ENCODE peak calls at places on chromosomes 4 and X, in eight cellular contexts. T is HCT116; S is heart left ventricle; N is psoas muscle; M is lung; G is foreskin keratinocyte; L is CD8-positive, alpha-beta T cell; J is Panc1. W is an unnamed sample.

GRCh38 chr4:183636488-183636887 is 22.5 kb downstream of the RWDD4 start:
- ATAC-seq in T (no peak), S (no peak), N (no peak), M (no peak), G (no peak), L (no peak), J (peak; percentile 78), W (no peak)

GRCh38 chr4:26723216-26723615 is 137.4 kb upstream of the STIM2 start:
- ATAC-seq in T (no peak), S (no peak), N (no peak), M (no peak), G (no peak), L (no peak), J (no peak), W (no peak)

GRCh38 chrX:1325515-1326116 is 11.0 kb upstream of the IL3RA start:
- ATAC-seq in T (no peak), S (no peak), N (no peak), M (no peak), G (no peak), L (no peak), J (no peak), W (no peak)

GRCh38 chrX:2498781-2499302 is 1.9 kb downstream of the DHRSX start:
- ATAC-seq in T (no peak), S (peak; percentile 62), N (peak; percentile 68), M (no peak), G (no peak), L (no peak), J (peak; percentile 50), W (peak; percentile 40)

GRCh38 chr4:138927065-138927464 is 88.5 kb upstream of the NOCT start:
- ATAC-seq in T (no peak), S (no peak), N (no peak), M (no peak), G (no peak), L (no peak), J (no peak), W (no peak)

GRCh38 chr4:123994917-123995316 is 598.3 kb downstream of the SPRY1 start:
- ATAC-seq in T (peak; percentile 70), S (no peak), N (no peak), M (no peak), G (peak; percentile 29), L (no peak), J (no peak), W (no peak)

GRCh38 chrX:132004728-132005127 is 18.4 kb upstream of the STK26 start:
- ATAC-seq in T (no peak), S (no peak), N (no peak), M (no peak), G (peak; percentile 69), L (no peak), J (no peak), W (no peak)

GRCh38 chrX:150680974-150681373 is 12.2 kb upstream of the MTMR1 start:
- ATAC-seq in T (peak; percentile 88), S (peak; percentile 74), N (no peak), M (no peak), G (peak; percentile 55), L (no peak), J (peak; percentile 89), W (peak; percentile 41)

GRCh38 chrX:23434356-23434884 is 99.8 kb downstream of the PTCHD1 start:
- ATAC-seq in T (no peak), S (peak; percentile 91), N (peak; percentile 95), M (peak; percentile 72), G (no peak), L (no peak), J (no peak), W (peak; percentile 83)

GRCh38 chr4:170336238-170336775 is 246.6 kb upstream of the AADAT start:
- ATAC-seq in T (no peak), S (no peak), N (no peak), M (no peak), G (no peak), L (no peak), J (no peak), W (no peak)

GRCh38 chr4:183349673-183350072 is 27.4 kb upstream of the CLDN24 start:
- ATAC-seq in T (no peak), S (no peak), N (no peak), M (no peak), G (peak; percentile 80), L (no peak), J (no peak), W (no peak)

GRCh38 chr4:26962720-26963119 is 102.1 kb downstream of the STIM2 start:
- ATAC-seq in T (no peak), S (no peak), N (no peak), M (no peak), G (no peak), L (no peak), J (no peak), W (no peak)

GRCh38 chr4:123546661-123547060 is 150.1 kb downstream of the SPRY1 start:
- ATAC-seq in T (peak; percentile 9), S (no peak), N (no peak), M (peak; percentile 7), G (peak; percentile 12), L (no peak), J (peak; percentile 52), W (no peak)

GRCh38 chr4:174217273-174218126 is 66.0 kb downstream of the FBXO8 start:
- ATAC-seq in T (no peak), S (peak; percentile 72), N (peak; percentile 30), M (no peak), G (peak; percentile 10), L (no peak), J (peak; percentile 69), W (no peak)

GRCh38 chr4:165621983-165622382 is 243.2 kb downstream of the CPE start:
- ATAC-seq in T (no peak), S (peak; percentile 38), N (no peak), M (no peak), G (peak; percentile 88), L (no peak), J (no peak), W (no peak)

GRCh38 chr4:149914521-149915115 is 99.0 kb upstream of the IQCM start:
- ATAC-seq in T (peak; percentile 90), S (peak; percentile 63), N (no peak), M (no peak), G (peak; percentile 59), L (no peak), J (peak; percentile 76), W (no peak)

GRCh38 chrX:81957900-81958545 is 756.1 kb downstream of the SH3BGRL start:
- ATAC-seq in T (no peak), S (no peak), N (no peak), M (no peak), G (no peak), L (no peak), J (peak; percentile 68), W (no peak)

GRCh38 chrX:124005220-124005619 is 43.7 kb downstream of the STAG2 start:
- ATAC-seq in T (no peak), S (no peak), N (no peak), M (no peak), G (no peak), L (no peak), J (no peak), W (no peak)

GRCh38 chrX:34918091-34918736 is 24.4 kb upstream of the FAM47B start:
- ATAC-seq in T (no peak), S (peak; percentile 39), N (peak; percentile 71), M (no peak), G (peak; percentile 85), L (no peak), J (no peak), W (no peak)
- H3K27me3 ChIP-seq in T (no peaks in the 10 kb centered on the region), S (no peaks in the 10 kb centered on the region), N (no peaks in the 10 kb centered on the region), M (no peaks in the 10 kb centered on the region), G (no peaks in the 10 kb centered on the region), L (no peaks in the 10 kb centered on the region), J (no peaks in the 10 kb centered on the region), W (no peaks in the 10 kb centered on the region)

GRCh38 chrX:30570505-30570904 is 7.1 kb downstream of the TASL start:
- ATAC-seq in T (no peak), S (no peak), N (no peak), M (no peak), G (no peak), L (no peak), J (no peak), W (no peak)
- TF ChIP-seq CTCF in T (peak; percentile 16), S (peak; percentile 54), N (peak; percentile 69), M (peak; percentile 38), G (peak; percentile 63), L (peak; percentile 64), J (peak; percentile 57), W (peak; percentile 57)

GRCh38 chrX:54294306-54294705 is 63.5 kb downstream of the WNK3 start:
- ATAC-seq in T (no peak), S (no peak), N (no peak), M (no peak), G (no peak), L (no peak), J (no peak), W (no peak)

GRCh38 chrX:54288277-54288676 is 69.6 kb downstream of the WNK3 start:
- ATAC-seq in T (no peak), S (no peak), N (no peak), M (no peak), G (no peak), L (no peak), J (no peak), W (no peak)

GRCh38 chrX:54292755-54293154 is 65.1 kb downstream of the WNK3 start:
- ATAC-seq in T (no peak), S (no peak), N (no peak), M (no peak), G (no peak), L (no peak), J (no peak), W (no peak)

GRCh38 chrX:54288989-54289388 is 68.9 kb downstream of the WNK3 start:
- ATAC-seq in T (no peak), S (no peak), N (no peak), M (no peak), G (no peak), L (no peak), J (no peak), W (no peak)
- H3K27me3 ChIP-seq in T (no peaks in the 10 kb centered on the region), S (no peaks in the 10 kb centered on the region), N (no peaks in the 10 kb centered on the region), M (no peaks in the 10 kb centered on the region), G (no peaks in the 10 kb centered on the region), L (no peaks in the 10 kb centered on the region), J (peaks cover 20% of the 10 kb centered on the region), W (no peaks in the 10 kb centered on the region)

DNA sequence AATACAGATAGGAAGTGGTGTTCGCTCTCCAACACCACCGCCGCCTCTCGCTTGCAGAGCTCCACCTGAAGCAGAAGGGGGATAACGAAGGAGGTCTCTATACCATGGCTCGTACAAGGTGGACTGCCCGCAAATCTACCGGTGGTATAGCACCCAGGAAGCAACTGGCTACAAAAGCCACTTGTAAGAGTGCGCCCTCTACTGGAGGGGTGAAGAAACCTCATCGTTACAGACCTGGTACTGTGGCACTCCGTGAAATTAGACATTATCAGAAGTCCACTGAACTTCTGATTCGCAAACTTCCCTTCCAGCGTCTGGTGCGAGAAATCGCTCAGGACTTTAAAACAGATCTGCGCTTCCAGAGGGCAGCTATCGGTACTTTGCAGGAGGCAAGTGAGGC is 5.2 kb upstream of the BMP15 start:
- ATAC-seq in T (peak; percentile 25), S (no peak), N (no peak), M (no peak), G (no peak), L (no peak), J (no peak), W (no peak)
- TF ChIP-seq CTCF in T (peak; percentile 29), S (peak; percentile 10), N (no peak), M (no peak), G (peak; percentile 55), L (no peak), J (peak; percentile 52), W (peak; percentile 7)